ENCODE peak calls at places on chromosomes 1 and 21, in five cellular contexts. One of them, this sample, is unnamed.

GRCh38 chr1:86811128-86811527 is 102.8 kb downstream of the SELENOF start:
- DNase-seq in lung: no peak
- DNase-seq in AG04450: no peak
- DNase-seq in GM12865: no peak
- DNase-seq in heart left ventricle: no peak
- DNase-seq in this sample: no peak

GRCh38 chr1:21212126-21212525 is 35.4 kb upstream of the EIF4G3 start:
- DNase-seq in lung: no peak
- DNase-seq in AG04450: no peak
- DNase-seq in GM12865: no peak
- DNase-seq in heart left ventricle: no peak
- DNase-seq in this sample: no peak

GRCh38 chr1:14968251-14968812 is 185.2 kb upstream of the TMEM51 start:
- DNase-seq in lung: no peak
- DNase-seq in AG04450: no peak
- DNase-seq in GM12865: no peak
- DNase-seq in heart left ventricle: peak
- DNase-seq in this sample: no peak

GRCh38 chr1:171226757-171227370 is 21.4 kb upstream of the FMO1 start:
- DNase-seq in lung: peak
- DNase-seq in AG04450: peak
- DNase-seq in GM12865: peak
- DNase-seq in heart left ventricle: peak
- DNase-seq in this sample: no peak

GRCh38 chr1:200907611-200908097 is 13.0 kb downstream of the INAVA start:
- DNase-seq in lung: no peak
- DNase-seq in AG04450: no peak
- DNase-seq in GM12865: peak
- DNase-seq in heart left ventricle: no peak
- DNase-seq in this sample: no peak

GRCh38 chr1:227094249-227094966 is 154.3 kb downstream of the COQ8A start:
- DNase-seq in lung: no peak
- DNase-seq in AG04450: no peak
- DNase-seq in GM12865: no peak
- DNase-seq in heart left ventricle: no peak
- DNase-seq in this sample: no peak

GRCh38 chr1:84961316-84961715 is 35.6 kb downstream of the MCOLN2 start:
- DNase-seq in lung: no peak
- DNase-seq in AG04450: no peak
- DNase-seq in GM12865: no peak
- DNase-seq in heart left ventricle: no peak
- DNase-seq in this sample: no peak

GRCh38 chr21:31222142-31222541 is 121.9 kb downstream of the TIAM1 start:
- DNase-seq in lung: no peak
- DNase-seq in AG04450: no peak
- DNase-seq in GM12865: no peak
- DNase-seq in heart left ventricle: no peak
- DNase-seq in this sample: no peak

GRCh38 chr1:206953126-206953525 is 6.9 kb upstream of the PIGR start:
- DNase-seq in lung: peak
- DNase-seq in AG04450: no peak
- DNase-seq in GM12865: no peak
- DNase-seq in heart left ventricle: no peak
- DNase-seq in this sample: no peak

GRCh38 chr21:32334980-32335471 is 36.4 kb downstream of the MRAP start:
- DNase-seq in lung: no peak
- DNase-seq in AG04450: no peak
- DNase-seq in GM12865: no peak
- DNase-seq in heart left ventricle: no peak
- DNase-seq in this sample: no peak

GRCh38 chr1:49293016-49293415 is 516.3 kb upstream of the BEND5 start:
- DNase-seq in lung: no peak
- DNase-seq in AG04450: no peak
- DNase-seq in GM12865: no peak
- DNase-seq in heart left ventricle: no peak
- DNase-seq in this sample: no peak

GRCh38 chr1:94379615-94380014 is 38.6 kb upstream of the ABCD3 start:
- DNase-seq in lung: no peak
- DNase-seq in AG04450: no peak
- DNase-seq in GM12865: no peak
- DNase-seq in heart left ventricle: no peak
- DNase-seq in this sample: no peak

GRCh38 chr1:113567427-113567826 is 177.1 kb downstream of the MAGI3 start:
- DNase-seq in lung: no peak
- DNase-seq in AG04450: no peak
- DNase-seq in GM12865: no peak
- DNase-seq in heart left ventricle: no peak
- DNase-seq in this sample: no peak

GRCh38 chr1:165162671-165163241 is 193.8 kb downstream of the LMX1A start:
- DNase-seq in lung: no peak
- DNase-seq in AG04450: no peak
- DNase-seq in GM12865: no peak
- DNase-seq in heart left ventricle: no peak
- DNase-seq in this sample: peak

GRCh38 chr1:23742670-23743286 is 493 bp upstream of the ELOA start:
- DNase-seq in lung: peak
- DNase-seq in AG04450: no peak
- DNase-seq in GM12865: no peak
- DNase-seq in heart left ventricle: peak
- DNase-seq in this sample: no peak

GRCh38 chr1:1348420-1349255 is 580 bp downstream of the DVL1 start:
- DNase-seq in lung: no peak
- DNase-seq in AG04450: no peak
- DNase-seq in GM12865: peak
- DNase-seq in heart left ventricle: no peak
- DNase-seq in this sample: peak

GRCh38 chr1:158366783-158367182 is 13.1 kb downstream of the CD1E start:
- DNase-seq in lung: no peak
- DNase-seq in AG04450: no peak
- DNase-seq in GM12865: no peak
- DNase-seq in heart left ventricle: no peak
- DNase-seq in this sample: no peak
- TF ChIP-seq CTCF in lung: no peak
- TF ChIP-seq CTCF in AG04450: no peak
- TF ChIP-seq CTCF in GM12865: no peak
- TF ChIP-seq CTCF in heart left ventricle: no peak
- TF ChIP-seq CTCF in this sample: no peak

GRCh38 chr1:78690516-78690915 is 40.9 kb downstream of the IFI44 start:
- DNase-seq in lung: no peak
- DNase-seq in AG04450: no peak
- DNase-seq in GM12865: no peak
- DNase-seq in heart left ventricle: no peak
- DNase-seq in this sample: no peak
- TF ChIP-seq CTCF in lung: no peak
- TF ChIP-seq CTCF in AG04450: no peak
- TF ChIP-seq CTCF in GM12865: no peak
- TF ChIP-seq CTCF in heart left ventricle: no peak
- TF ChIP-seq CTCF in this sample: no peak

GRCh38 chr1:243917177-243917862 is 67.3 kb upstream of the AKT3 start:
- DNase-seq in lung: no peak
- DNase-seq in AG04450: peak
- DNase-seq in GM12865: no peak
- DNase-seq in heart left ventricle: peak
- DNase-seq in this sample: no peak
- TF ChIP-seq CTCF in lung: no peak
- TF ChIP-seq CTCF in AG04450: peak
- TF ChIP-seq CTCF in GM12865: no peak
- TF ChIP-seq CTCF in heart left ventricle: no peak
- TF ChIP-seq CTCF in this sample: peak

GRCh38 chr1:35278886-35279554 is 10.5 kb downstream of the ZMYM4 start:
- DNase-seq in lung: no peak
- DNase-seq in AG04450: no peak
- DNase-seq in GM12865: no peak
- DNase-seq in heart left ventricle: no peak
- DNase-seq in this sample: no peak

GRCh38 chr1:35279555-35279904 is 11.0 kb downstream of the ZMYM4 start:
- DNase-seq in lung: no peak
- DNase-seq in AG04450: no peak
- DNase-seq in GM12865: no peak
- DNase-seq in heart left ventricle: no peak
- DNase-seq in this sample: no peak

GRCh38 chr1:35280006-35280405 is 11.5 kb downstream of the ZMYM4 start:
- DNase-seq in lung: no peak
- DNase-seq in AG04450: no peak
- DNase-seq in GM12865: no peak
- DNase-seq in heart left ventricle: no peak
- DNase-seq in this sample: no peak

GRCh38 chr1:35282172-35282571 is 13.7 kb downstream of the ZMYM4 start:
- DNase-seq in lung: no peak
- DNase-seq in AG04450: no peak
- DNase-seq in GM12865: no peak
- DNase-seq in heart left ventricle: no peak
- DNase-seq in this sample: no peak

DNA sequence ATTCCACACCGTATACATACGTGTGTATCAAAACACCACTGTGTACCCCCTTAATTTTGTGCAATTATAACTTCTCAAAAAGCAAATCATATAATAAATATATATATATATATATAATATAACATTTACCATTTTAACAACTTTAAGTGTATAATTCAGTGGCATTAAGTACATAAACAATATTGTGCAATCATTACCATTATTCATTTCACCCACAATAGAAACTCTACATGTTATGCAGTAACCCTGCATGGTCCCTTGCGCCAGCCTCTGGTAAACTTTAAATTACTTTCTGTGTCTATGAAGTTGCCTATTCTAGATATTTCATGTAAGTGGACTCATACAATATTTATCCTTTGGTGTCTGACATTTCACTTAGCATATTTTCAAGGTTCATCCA is 13.1 kb downstream of the ZMYM4 start:
- DNase-seq in lung: no peak
- DNase-seq in AG04450: no peak
- DNase-seq in GM12865: no peak
- DNase-seq in heart left ventricle: no peak
- DNase-seq in this sample: no peak
- TF ChIP-seq CTCF in lung: no peak
- TF ChIP-seq CTCF in AG04450: no peak
- TF ChIP-seq CTCF in GM12865: no peak
- TF ChIP-seq CTCF in heart left ventricle: no peak
- TF ChIP-seq CTCF in this sample: no peak

DNA sequence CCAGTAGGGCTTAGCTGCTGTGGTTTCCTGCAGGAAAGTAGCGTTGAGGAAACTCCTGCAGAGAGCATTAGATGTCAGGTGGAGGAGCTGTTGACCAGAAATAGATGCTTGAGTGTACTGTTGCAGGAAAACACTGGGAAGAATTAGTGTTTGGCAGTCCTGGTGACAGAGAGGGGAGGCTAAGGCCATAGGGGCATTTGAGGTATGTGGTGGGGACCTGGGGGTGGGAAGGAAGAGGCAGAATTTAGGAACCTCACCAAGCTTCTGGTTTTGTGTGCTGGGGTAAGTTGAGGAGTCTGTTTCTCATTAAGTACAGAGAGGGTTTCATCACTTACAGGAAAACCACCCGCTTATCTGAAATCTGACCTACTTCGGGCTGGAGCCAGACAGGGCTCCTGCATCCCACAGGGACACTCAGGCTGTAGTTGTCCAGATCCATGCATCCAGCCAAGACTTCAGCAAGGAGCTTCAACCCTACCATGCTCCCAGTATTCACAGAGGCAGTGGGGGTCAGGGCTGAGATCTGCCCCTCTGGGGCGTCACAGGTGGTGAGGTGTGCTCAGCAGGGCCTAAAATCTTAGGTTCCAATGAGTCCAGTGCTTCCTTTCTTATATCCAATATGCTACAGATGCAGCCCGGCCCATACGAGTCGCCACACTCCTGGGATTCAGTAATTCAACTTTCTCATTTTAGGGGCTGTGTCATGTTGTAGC is 15.1 kb downstream of the SH2D2A start:
- DNase-seq in lung: no peak
- DNase-seq in AG04450: no peak
- DNase-seq in GM12865: no peak
- DNase-seq in heart left ventricle: no peak
- DNase-seq in this sample: no peak
- TF ChIP-seq CTCF in lung: no peak
- TF ChIP-seq CTCF in AG04450: peak
- TF ChIP-seq CTCF in GM12865: no peak
- TF ChIP-seq CTCF in heart left ventricle: no peak
- TF ChIP-seq CTCF in this sample: no peak

DNA sequence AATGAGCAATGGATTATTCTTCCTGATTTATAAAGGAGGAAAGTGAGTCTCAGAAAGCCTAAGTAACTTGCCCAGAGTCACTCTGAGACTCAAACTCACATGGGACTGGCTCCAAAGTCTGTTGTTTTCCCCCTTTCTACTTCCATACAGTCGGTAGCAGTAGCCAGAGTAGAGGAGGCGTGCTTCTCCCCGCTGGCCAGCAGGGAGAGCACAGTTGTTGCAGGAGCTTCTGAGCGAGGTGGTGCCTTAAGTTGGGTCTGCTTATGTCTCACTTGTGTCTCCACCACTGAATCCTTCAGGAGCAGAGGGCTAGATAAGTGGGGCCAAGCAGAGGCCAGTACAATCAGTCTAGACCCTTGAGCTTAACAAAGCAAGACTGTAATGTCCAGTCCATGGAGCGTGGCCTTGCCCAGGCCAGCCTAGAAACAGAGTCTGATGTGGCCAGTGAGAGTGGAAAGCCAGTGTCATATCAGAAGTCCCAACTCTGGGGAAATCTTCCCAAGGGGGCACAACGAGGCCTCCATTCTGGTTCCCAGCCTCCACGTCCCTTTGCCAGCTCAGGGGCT is 181.9 kb downstream of the ZSCAN20 start:
- DNase-seq in lung: no peak
- DNase-seq in AG04450: no peak
- DNase-seq in GM12865: peak
- DNase-seq in heart left ventricle: no peak
- DNase-seq in this sample: no peak
- TF ChIP-seq CTCF in lung: no peak
- TF ChIP-seq CTCF in AG04450: peak
- TF ChIP-seq CTCF in GM12865: peak
- TF ChIP-seq CTCF in heart left ventricle: no peak
- TF ChIP-seq CTCF in this sample: peak

GRCh38 chr21:46639489-46640386 is 4.3 kb downstream of the PRMT2 start:
- DNase-seq in lung: no peak
- DNase-seq in AG04450: no peak
- DNase-seq in GM12865: no peak
- DNase-seq in heart left ventricle: no peak
- DNase-seq in this sample: no peak
- TF ChIP-seq CTCF in lung: no peak
- TF ChIP-seq CTCF in AG04450: peak
- TF ChIP-seq CTCF in GM12865: no peak
- TF ChIP-seq CTCF in heart left ventricle: peak
- TF ChIP-seq CTCF in this sample: peak

This sample was measured in RWPE2.